ENCODE peak calls at places on chromosomes 4 and X, in seven cellular contexts. J is H1, Q is K562, L is HepG2, G is GM12878, M is SK-N-SH, C is HCT116. N is an unnamed sample.

GRCh38 chr4:101279377-101279871 is 67.9 kb downstream of the PPP3CA start:
- DNase-seq in J (no peak), Q (no peak), L (no peak), G (no peak), M (peak), C (no peak), N (no peak)

GRCh38 chr4:10977534-10977933 is 293.0 kb upstream of the CLNK start:
- DNase-seq in J (no peak), Q (no peak), L (no peak), G (no peak), M (no peak), C (no peak), N (no peak)

GRCh38 chr4:154222875-154223274 is 268.7 kb downstream of the DCHS2 start:
- DNase-seq in J (no peak), Q (no peak), L (no peak), G (no peak), M (no peak), C (no peak), N (no peak)

GRCh38 chr4:7811536-7812190 is 128.0 kb downstream of the AFAP1 start:
- DNase-seq in J (no peak), Q (no peak), L (no peak), G (no peak), M (no peak), C (no peak), N (no peak)

GRCh38 chr4:30630431-30630830 is 89.7 kb upstream of the PCDH7 start:
- DNase-seq in J (no peak), Q (no peak), L (no peak), G (no peak), M (no peak), C (no peak), N (no peak)

GRCh38 chrX:95427389-95427788 is 1257.3 kb upstream of the DIAPH2 start:
- DNase-seq in J (no peak), Q (no peak), L (no peak), G (no peak), M (no peak), C (no peak), N (no peak)

GRCh38 chr4:103292373-103292772 is 94.2 kb upstream of the CENPE start:
- DNase-seq in J (no peak), Q (no peak), L (no peak), G (no peak), M (no peak), C (no peak), N (no peak)

GRCh38 chrX:15497865-15498264 is 2.7 kb upstream of the BMX start:
- DNase-seq in J (peak), Q (peak), L (peak), G (no peak), M (peak), C (peak), N (peak)

GRCh38 chr4:109434007-109434792 is 585 bp downstream of the SEC24B start:
- DNase-seq in J (peak), Q (no peak), L (peak), G (no peak), M (peak), C (no peak), N (peak)

GRCh38 chr4:156946508-156947197 is 24.9 kb downstream of the PDGFC start:
- DNase-seq in J (no peak), Q (no peak), L (no peak), G (no peak), M (no peak), C (peak), N (no peak)

GRCh38 chr4:106615407-106615945 is 246.9 kb upstream of the GIMD1 start:
- DNase-seq in J (no peak), Q (no peak), L (no peak), G (no peak), M (no peak), C (no peak), N (no peak)

GRCh38 chr4:37968747-37969146 is 8.5 kb downstream of the PTTG2 start:
- DNase-seq in J (no peak), Q (no peak), L (no peak), G (no peak), M (no peak), C (no peak), N (no peak)

GRCh38 chr4:150903603-150904002 is 111.5 kb downstream of the LRBA start:
- DNase-seq in J (no peak), Q (no peak), L (no peak), G (no peak), M (no peak), C (no peak), N (no peak)

GRCh38 chr4:145679520-145679919 is 426 bp upstream of the C4orf51 start:
- DNase-seq in J (no peak), Q (no peak), L (peak), G (no peak), M (no peak), C (peak), N (peak)

GRCh38 chr4:166827653-166828052 is 406.6 kb downstream of the SPOCK3 start:
- DNase-seq in J (no peak), Q (no peak), L (no peak), G (no peak), M (no peak), C (no peak), N (no peak)

GRCh38 chr4:94339779-94340178 is 2.9 kb downstream of the HPGDS start:
- DNase-seq in J (no peak), Q (no peak), L (no peak), G (no peak), M (no peak), C (no peak), N (no peak)

GRCh38 chrX:105136786-105137185 is 83.7 kb downstream of the TEX13A start:
- DNase-seq in J (no peak), Q (no peak), L (no peak), G (no peak), M (no peak), C (no peak), N (no peak)

GRCh38 chrX:153074935-153075334 is 2.7 kb downstream of the PNMA6A start:
- DNase-seq in J (no peak), Q (no peak), L (no peak), G (no peak), M (no peak), C (no peak), N (no peak)

GRCh38 chr4:8842614-8843013 is 29.0 kb downstream of the HMX1 start:
- DNase-seq in J (no peak), Q (no peak), L (no peak), G (no peak), M (no peak), C (no peak), N (no peak)

GRCh38 chr4:6356076-6356560 is 86.5 kb downstream of the WFS1 start:
- DNase-seq in J (no peak), Q (no peak), L (no peak), G (no peak), M (no peak), C (no peak), N (no peak)

GRCh38 chrX:129791336-129791735 is 11.6 kb downstream of the SASH3 start:
- DNase-seq in J (no peak), Q (no peak), L (no peak), G (no peak), M (no peak), C (no peak), N (no peak)

GRCh38 chr4:169492436-169493163 is 119.8 kb downstream of the NEK1 start:
- DNase-seq in J (peak), Q (peak), L (peak), G (peak), M (peak), C (peak), N (peak)

GRCh38 chrX:45322382-45322781 is 121.7 kb upstream of the DIPK2B start:
- DNase-seq in J (peak), Q (no peak), L (peak), G (no peak), M (no peak), C (peak), N (no peak)
- TF ChIP-seq JUND in J (no peak), Q (no peak), L (no peak), G (no peak), M (peak), C (no peak), N (no peak)

DNA sequence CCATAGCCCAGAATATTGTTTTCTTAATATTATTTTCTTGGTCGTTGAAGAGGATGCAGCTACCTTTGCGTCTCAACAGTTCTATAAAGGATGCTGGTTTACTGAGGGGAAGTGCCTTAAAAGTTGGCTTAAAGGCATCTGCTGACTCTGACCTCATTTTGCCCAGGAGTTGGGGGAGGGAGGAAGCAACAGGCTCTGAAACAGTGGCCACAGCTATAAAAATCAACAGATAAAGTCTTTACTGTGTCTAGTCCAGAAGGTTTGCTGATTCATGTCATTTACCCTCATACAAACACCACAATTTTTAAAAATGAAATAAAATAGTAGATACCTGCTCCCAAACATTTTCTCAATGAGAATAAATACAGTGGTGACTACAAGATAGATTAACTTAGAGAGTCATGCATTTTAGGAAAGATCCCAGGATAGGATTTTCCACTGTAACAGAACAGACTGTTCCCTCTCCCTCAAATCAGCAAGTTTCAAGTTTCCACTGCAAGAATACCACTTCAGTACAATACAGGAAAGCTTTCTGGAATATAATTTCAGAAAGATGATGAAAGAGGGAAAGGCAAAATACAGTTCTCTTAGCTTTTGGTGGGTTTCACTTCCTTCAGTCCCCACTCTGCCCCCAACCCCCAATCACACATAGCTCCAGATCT is 1.9 kb downstream of the PHKA1 start:
- DNase-seq in J (no peak), Q (no peak), L (no peak), G (no peak), M (peak), C (no peak), N (no peak)
- TF ChIP-seq JUND in J (no peak), Q (peak), L (no peak), G (no peak), M (no peak), C (no peak), N (no peak)

DNA sequence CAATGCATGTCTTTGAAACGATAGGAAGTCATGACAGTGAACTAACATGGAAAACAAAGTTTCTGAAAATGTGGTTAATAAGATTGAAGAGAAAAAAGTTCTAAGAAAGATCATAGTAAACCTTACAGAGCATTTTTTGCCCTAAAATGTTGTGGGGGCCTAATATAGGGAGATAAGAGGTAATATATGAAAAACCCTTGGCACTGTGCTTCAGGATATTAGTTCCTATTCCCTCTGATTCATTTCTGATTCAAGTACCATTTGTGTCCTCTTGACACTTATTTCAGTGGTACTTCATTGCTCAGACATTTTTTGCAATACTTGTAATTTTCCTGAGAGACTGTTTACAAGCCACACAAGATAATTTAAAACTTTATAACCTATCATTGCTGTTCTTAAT is 35.1 kb downstream of the PAQR3 start:
- DNase-seq in J (no peak), Q (no peak), L (no peak), G (no peak), M (no peak), C (no peak), N (no peak)
- TF ChIP-seq JUND in J (no peak), Q (no peak), L (no peak), G (no peak), M (no peak), C (no peak), N (no peak)

DNA sequence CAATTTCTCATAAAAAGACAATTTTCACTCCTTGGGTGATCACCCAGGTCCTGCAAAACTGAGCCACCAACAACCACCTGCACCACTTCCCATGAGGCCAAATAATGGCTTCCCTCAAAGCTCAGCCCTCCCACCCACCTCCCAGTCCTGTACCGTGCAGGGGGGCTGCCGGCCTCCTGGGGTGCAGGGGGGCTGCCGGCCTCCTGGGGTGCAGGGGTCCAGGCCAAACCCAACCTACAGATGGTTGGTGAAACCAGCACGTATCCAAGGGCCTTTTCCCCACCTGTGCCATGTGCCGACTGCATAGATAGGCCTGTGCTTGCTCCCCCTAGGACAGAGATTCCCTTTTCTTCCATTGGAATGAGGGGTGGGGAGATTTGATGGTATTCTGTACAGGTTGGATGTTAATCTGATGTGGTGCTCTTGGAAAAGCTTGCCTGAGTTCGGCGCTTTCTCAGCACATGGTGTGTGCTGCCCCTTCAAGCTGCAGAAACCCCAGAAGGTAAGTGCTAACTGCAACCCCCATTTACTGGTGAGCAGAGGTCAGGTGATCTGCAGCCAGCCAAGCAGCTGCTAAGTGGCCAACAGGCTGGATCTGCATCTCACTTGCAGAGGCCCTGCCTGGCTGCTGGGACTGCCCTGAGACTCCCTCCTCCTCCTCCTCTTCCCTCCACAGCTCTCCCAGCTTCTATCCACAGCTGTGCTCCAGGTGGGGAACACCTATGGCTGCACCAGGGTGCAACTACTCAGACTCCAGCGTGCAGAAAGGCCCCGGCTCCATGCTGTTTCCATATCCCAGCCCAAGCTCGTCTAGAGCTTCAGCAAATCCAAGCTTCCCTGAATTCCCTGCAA is 38.8 kb downstream of the FRG1 start:
- DNase-seq in J (no peak), Q (no peak), L (no peak), G (no peak), M (no peak), C (no peak), N (no peak)
- TF ChIP-seq JUND in J (no peak), Q (no peak), L (no peak), G (no peak), M (no peak), C (no peak), N (no peak)

GRCh38 chr4:93183589-93183988 is 645.0 kb upstream of the ATOH1 start:
- DNase-seq in J (no peak), Q (no peak), L (no peak), G (no peak), M (no peak), C (no peak), N (no peak)

GRCh38 chr4:93184093-93184492 is 644.5 kb upstream of the ATOH1 start:
- DNase-seq in J (no peak), Q (no peak), L (no peak), G (no peak), M (no peak), C (no peak), N (peak)

GRCh38 chr4:93178279-93178678 is 650.3 kb upstream of the ATOH1 start:
- DNase-seq in J (no peak), Q (no peak), L (no peak), G (no peak), M (no peak), C (no peak), N (no peak)

GRCh38 chr4:93186846-93187245 is 641.7 kb upstream of the ATOH1 start:
- DNase-seq in J (no peak), Q (no peak), L (no peak), G (no peak), M (no peak), C (no peak), N (no peak)

DNA sequence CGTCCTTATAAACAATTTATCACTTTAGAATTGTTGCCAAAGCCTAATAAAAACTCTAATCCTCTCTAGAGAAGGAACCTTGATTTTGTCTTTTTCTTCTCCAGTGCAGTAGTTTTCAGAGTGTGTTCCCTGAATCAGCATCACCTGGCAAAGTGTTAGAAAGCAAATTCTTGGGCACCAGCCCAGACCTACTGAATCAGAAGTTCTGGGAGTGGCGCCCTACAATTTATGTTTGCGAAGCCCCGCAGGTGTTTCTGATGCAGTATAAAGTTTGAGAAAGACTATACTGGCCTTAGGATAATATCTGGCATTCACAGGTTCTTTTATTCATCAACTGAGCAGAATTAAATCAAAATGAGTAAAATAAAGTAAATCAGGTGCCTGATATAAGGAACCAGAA is 645.8 kb upstream of the ATOH1 start:
- DNase-seq in J (no peak), Q (no peak), L (no peak), G (no peak), M (no peak), C (no peak), N (no peak)
- TF ChIP-seq JUND in J (no peak), Q (no peak), L (no peak), G (no peak), M (no peak), C (no peak), N (no peak)